ENCODE peak calls at places on chromosomes 1 and 21, in eight cellular contexts. One of them, this sample, is unnamed.

GRCh38 chr1:55235722-55236121 is 20.6 kb upstream of the USP24 start:
- DNase-seq in A549: no peak
- DNase-seq in breast epithelium: no peak
- DNase-seq in endodermal cell: no peak
- DNase-seq in activated CD8-positive, alpha-beta T cell treated with anti-CD3 and anti-CD28 coated beads for 36 hours: no peak
- DNase-seq in heart right ventricle: no peak
- DNase-seq in WTC11: no peak
- DNase-seq in progenitor cell of endocrine pancreas: no peak
- DNase-seq in this sample: no peak

GRCh38 chr1:80656011-80656627 is 1144.6 kb upstream of the ADGRL2 start:
- DNase-seq in A549: peak
- DNase-seq in breast epithelium: no peak
- DNase-seq in endodermal cell: peak
- DNase-seq in activated CD8-positive, alpha-beta T cell treated with anti-CD3 and anti-CD28 coated beads for 36 hours: no peak
- DNase-seq in heart right ventricle: no peak
- DNase-seq in WTC11: peak
- DNase-seq in progenitor cell of endocrine pancreas: peak
- DNase-seq in this sample: no peak

GRCh38 chr21:26554365-26554764 is 18.7 kb downstream of the CYYR1 start:
- DNase-seq in A549: no peak
- DNase-seq in breast epithelium: no peak
- DNase-seq in endodermal cell: no peak
- DNase-seq in activated CD8-positive, alpha-beta T cell treated with anti-CD3 and anti-CD28 coated beads for 36 hours: no peak
- DNase-seq in heart right ventricle: no peak
- DNase-seq in WTC11: no peak
- DNase-seq in progenitor cell of endocrine pancreas: no peak
- DNase-seq in this sample: no peak

GRCh38 chr1:199821029-199821779 is 206.3 kb upstream of the NR5A2 start:
- DNase-seq in A549: no peak
- DNase-seq in breast epithelium: no peak
- DNase-seq in endodermal cell: no peak
- DNase-seq in activated CD8-positive, alpha-beta T cell treated with anti-CD3 and anti-CD28 coated beads for 36 hours: no peak
- DNase-seq in heart right ventricle: no peak
- DNase-seq in WTC11: no peak
- DNase-seq in progenitor cell of endocrine pancreas: no peak
- DNase-seq in this sample: no peak

GRCh38 chr1:219414250-219414649 is 198.7 kb downstream of the ZC3H11B start:
- DNase-seq in A549: no peak
- DNase-seq in breast epithelium: no peak
- DNase-seq in endodermal cell: no peak
- DNase-seq in activated CD8-positive, alpha-beta T cell treated with anti-CD3 and anti-CD28 coated beads for 36 hours: no peak
- DNase-seq in heart right ventricle: no peak
- DNase-seq in WTC11: no peak
- DNase-seq in progenitor cell of endocrine pancreas: no peak
- DNase-seq in this sample: no peak

GRCh38 chr1:185776521-185776920 is 42.3 kb downstream of the HMCN1 start:
- DNase-seq in A549: no peak
- DNase-seq in breast epithelium: no peak
- DNase-seq in endodermal cell: no peak
- DNase-seq in activated CD8-positive, alpha-beta T cell treated with anti-CD3 and anti-CD28 coated beads for 36 hours: no peak
- DNase-seq in heart right ventricle: no peak
- DNase-seq in WTC11: no peak
- DNase-seq in progenitor cell of endocrine pancreas: no peak
- DNase-seq in this sample: no peak

GRCh38 chr1:24379733-24380315 is 33.8 kb downstream of the STPG1 start:
- DNase-seq in A549: no peak
- DNase-seq in breast epithelium: peak
- DNase-seq in endodermal cell: peak
- DNase-seq in activated CD8-positive, alpha-beta T cell treated with anti-CD3 and anti-CD28 coated beads for 36 hours: no peak
- DNase-seq in heart right ventricle: no peak
- DNase-seq in WTC11: no peak
- DNase-seq in progenitor cell of endocrine pancreas: no peak
- DNase-seq in this sample: no peak

GRCh38 chr21:18000961-18001522 is 181.9 kb upstream of the C21orf91 start:
- DNase-seq in A549: no peak
- DNase-seq in breast epithelium: no peak
- DNase-seq in endodermal cell: no peak
- DNase-seq in activated CD8-positive, alpha-beta T cell treated with anti-CD3 and anti-CD28 coated beads for 36 hours: no peak
- DNase-seq in heart right ventricle: no peak
- DNase-seq in WTC11: no peak
- DNase-seq in progenitor cell of endocrine pancreas: no peak
- DNase-seq in this sample: no peak

GRCh38 chr1:65309317-65310077 is at the start of gene DNAJC6:
- DNase-seq in A549: peak
- DNase-seq in breast epithelium: no peak
- DNase-seq in endodermal cell: peak
- DNase-seq in activated CD8-positive, alpha-beta T cell treated with anti-CD3 and anti-CD28 coated beads for 36 hours: peak
- DNase-seq in heart right ventricle: peak
- DNase-seq in WTC11: peak
- DNase-seq in progenitor cell of endocrine pancreas: peak
- DNase-seq in this sample: peak

GRCh38 chr1:177959793-177960515 is 9.9 kb downstream of the SEC16B start:
- DNase-seq in A549: peak
- DNase-seq in breast epithelium: no peak
- DNase-seq in endodermal cell: no peak
- DNase-seq in activated CD8-positive, alpha-beta T cell treated with anti-CD3 and anti-CD28 coated beads for 36 hours: no peak
- DNase-seq in heart right ventricle: no peak
- DNase-seq in WTC11: no peak
- DNase-seq in progenitor cell of endocrine pancreas: no peak
- DNase-seq in this sample: no peak
- TF ChIP-seq CTCF in A549: peak
- TF ChIP-seq CTCF in breast epithelium: no peak
- TF ChIP-seq CTCF in endodermal cell: no peak
- TF ChIP-seq CTCF in activated CD8-positive, alpha-beta T cell treated with anti-CD3 and anti-CD28 coated beads for 36 hours: no peak
- TF ChIP-seq CTCF in heart right ventricle: peak
- TF ChIP-seq CTCF in WTC11: no peak
- TF ChIP-seq CTCF in progenitor cell of endocrine pancreas: peak
- TF ChIP-seq CTCF in this sample: no peak

GRCh38 chr1:203463469-203464062 is 12.0 kb upstream of the PRELP start:
- DNase-seq in A549: no peak
- DNase-seq in breast epithelium: no peak
- DNase-seq in endodermal cell: peak
- DNase-seq in activated CD8-positive, alpha-beta T cell treated with anti-CD3 and anti-CD28 coated beads for 36 hours: no peak
- DNase-seq in heart right ventricle: no peak
- DNase-seq in WTC11: no peak
- DNase-seq in progenitor cell of endocrine pancreas: no peak
- DNase-seq in this sample: no peak
- TF ChIP-seq CTCF in A549: no peak
- TF ChIP-seq CTCF in breast epithelium: no peak
- TF ChIP-seq CTCF in endodermal cell: peak
- TF ChIP-seq CTCF in activated CD8-positive, alpha-beta T cell treated with anti-CD3 and anti-CD28 coated beads for 36 hours: no peak
- TF ChIP-seq CTCF in heart right ventricle: no peak
- TF ChIP-seq CTCF in WTC11: no peak
- TF ChIP-seq CTCF in progenitor cell of endocrine pancreas: no peak
- TF ChIP-seq CTCF in this sample: no peak

GRCh38 chr1:174743654-174744561 is 255.8 kb upstream of the CACYBP start:
- DNase-seq in A549: peak
- DNase-seq in breast epithelium: no peak
- DNase-seq in endodermal cell: no peak
- DNase-seq in activated CD8-positive, alpha-beta T cell treated with anti-CD3 and anti-CD28 coated beads for 36 hours: no peak
- DNase-seq in heart right ventricle: no peak
- DNase-seq in WTC11: no peak
- DNase-seq in progenitor cell of endocrine pancreas: no peak
- DNase-seq in this sample: peak

GRCh38 chr1:174746024-174746808 is 253.5 kb upstream of the CACYBP start:
- DNase-seq in A549: no peak
- DNase-seq in breast epithelium: no peak
- DNase-seq in endodermal cell: no peak
- DNase-seq in activated CD8-positive, alpha-beta T cell treated with anti-CD3 and anti-CD28 coated beads for 36 hours: no peak
- DNase-seq in heart right ventricle: no peak
- DNase-seq in WTC11: no peak
- DNase-seq in progenitor cell of endocrine pancreas: no peak
- DNase-seq in this sample: no peak

GRCh38 chr1:174744886-174745285 is 254.9 kb upstream of the CACYBP start:
- DNase-seq in A549: no peak
- DNase-seq in breast epithelium: no peak
- DNase-seq in endodermal cell: no peak
- DNase-seq in activated CD8-positive, alpha-beta T cell treated with anti-CD3 and anti-CD28 coated beads for 36 hours: no peak
- DNase-seq in heart right ventricle: no peak
- DNase-seq in WTC11: no peak
- DNase-seq in progenitor cell of endocrine pancreas: no peak
- DNase-seq in this sample: no peak

GRCh38 chr1:174748603-174749002 is 251.1 kb upstream of the CACYBP start:
- DNase-seq in A549: no peak
- DNase-seq in breast epithelium: no peak
- DNase-seq in endodermal cell: no peak
- DNase-seq in activated CD8-positive, alpha-beta T cell treated with anti-CD3 and anti-CD28 coated beads for 36 hours: no peak
- DNase-seq in heart right ventricle: no peak
- DNase-seq in WTC11: no peak
- DNase-seq in progenitor cell of endocrine pancreas: no peak
- DNase-seq in this sample: no peak

GRCh38 chr1:174747613-174748012 is 252.1 kb upstream of the CACYBP start:
- DNase-seq in A549: no peak
- DNase-seq in breast epithelium: no peak
- DNase-seq in endodermal cell: no peak
- DNase-seq in activated CD8-positive, alpha-beta T cell treated with anti-CD3 and anti-CD28 coated beads for 36 hours: no peak
- DNase-seq in heart right ventricle: no peak
- DNase-seq in WTC11: no peak
- DNase-seq in progenitor cell of endocrine pancreas: no peak
- DNase-seq in this sample: no peak
- TF ChIP-seq CTCF in A549: peak
- TF ChIP-seq CTCF in breast epithelium: no peak
- TF ChIP-seq CTCF in endodermal cell: peak
- TF ChIP-seq CTCF in activated CD8-positive, alpha-beta T cell treated with anti-CD3 and anti-CD28 coated beads for 36 hours: no peak
- TF ChIP-seq CTCF in heart right ventricle: no peak
- TF ChIP-seq CTCF in WTC11: no peak
- TF ChIP-seq CTCF in progenitor cell of endocrine pancreas: peak
- TF ChIP-seq CTCF in this sample: no peak

GRCh38 chr1:8814870-8815269 is 2.6 kb downstream of the RERE start:
- DNase-seq in A549: no peak
- DNase-seq in breast epithelium: no peak
- DNase-seq in endodermal cell: peak
- DNase-seq in activated CD8-positive, alpha-beta T cell treated with anti-CD3 and anti-CD28 coated beads for 36 hours: no peak
- DNase-seq in heart right ventricle: no peak
- DNase-seq in WTC11: no peak
- DNase-seq in progenitor cell of endocrine pancreas: no peak
- DNase-seq in this sample: no peak
- TF ChIP-seq CTCF in A549: peak
- TF ChIP-seq CTCF in breast epithelium: no peak
- TF ChIP-seq CTCF in endodermal cell: peak
- TF ChIP-seq CTCF in activated CD8-positive, alpha-beta T cell treated with anti-CD3 and anti-CD28 coated beads for 36 hours: no peak
- TF ChIP-seq CTCF in heart right ventricle: peak
- TF ChIP-seq CTCF in WTC11: no peak
- TF ChIP-seq CTCF in progenitor cell of endocrine pancreas: peak
- TF ChIP-seq CTCF in this sample: no peak

This sample was measured in GM20000.